ENCODE peak calls at places on chromosomes 3 and 15, in nine cellular contexts. O is renal cortical epithelial cell, E is IMR-90, D is cardiac septum, S is activated T-helper 1 cell treated with Interleukin-2 at 50 U/mL for 16 hours, Z is smooth muscle cell of the brain vasculature, G is NCI-H524, F is tibial nerve, M is occipital lobe. L is an unnamed sample.

GRCh38 chr3:84965141-84965540 is 6.4 kb downstream of the CADM2 start:
- DNase-seq in M (no peak), S (no peak), G (peak; percentile 54), Z (no peak), D (no peak), E (no peak), O (no peak), F (no peak), L (no peak)

GRCh38 chr3:58167431-58168351 is 43.1 kb downstream of the DNASE1L3 start:
- DNase-seq in D (no peak), M (peak; percentile 13), G (no peak), E (peak; percentile 65), S (peak; percentile 10), F (peak; percentile 52), O (no peak), Z (no peak), L (peak; percentile 91)

GRCh38 chr15:27774191-27774590 is 324.9 kb downstream of the OCA2 start:
- DNase-seq in G (no peak), M (no peak), E (no peak), S (no peak), Z (no peak), F (no peak), O (no peak), D (no peak), L (no peak)

GRCh38 chr3:87706176-87706575 is 352.6 kb downstream of the CGGBP1 start:
- DNase-seq in D (no peak), G (no peak), E (no peak), O (no peak), S (no peak), Z (no peak), F (no peak), M (no peak), L (no peak)

GRCh38 chr15:33894193-33894592 is 74.1 kb upstream of the CHRM5 start:
- DNase-seq in O (no peak), Z (no peak), E (no peak), F (no peak), G (no peak), S (no peak), D (no peak), M (no peak), L (no peak)

GRCh38 chr3:47410417-47410720 is 29.5 kb downstream of the PTPN23 start:
- DNase-seq in F (no peak), S (no peak), E (no peak), M (no peak), D (no peak), G (no peak), Z (no peak), O (no peak), L (no peak)

GRCh38 chr3:31305324-31305723 is 227.4 kb upstream of the STT3B start:
- DNase-seq in S (no peak), M (no peak), G (no peak), O (no peak), E (no peak), Z (no peak), F (no peak), D (no peak), L (no peak)

GRCh38 chr15:62935300-62936081 is 107.1 kb upstream of the TPM1 start:
- DNase-seq in S (no peak), F (no peak), Z (no peak), D (no peak), G (no peak), M (no peak), O (peak; percentile 59), E (no peak), L (no peak)

GRCh38 chr3:46860381-46861292 is 2.6 kb downstream of the MYL3 start:
- DNase-seq in S (no peak), G (peak; percentile 13), O (no peak), F (peak; percentile 13), M (no peak), D (peak; percentile 75), Z (no peak), E (no peak), L (peak; percentile 64)

GRCh38 chr3:154904328-154904727 is 175.8 kb upstream of the MME start:
- DNase-seq in Z (no peak), O (peak; percentile 41), F (no peak), S (no peak), D (no peak), E (peak; percentile 54), M (no peak), G (peak; percentile 15), L (no peak)

GRCh38 chr3:115074502-115074901 is 72.6 kb downstream of the ZBTB20 start:
- DNase-seq in M (no peak), E (peak; percentile 77), G (no peak), D (no peak), Z (no peak), O (peak; percentile 57), F (no peak), S (no peak), L (no peak)

GRCh38 chr15:74732846-74733245 is 7.5 kb upstream of the CYP1A1 start:
- DNase-seq in G (no peak), F (no peak), M (no peak), Z (no peak), S (no peak), D (no peak), O (no peak), E (no peak), L (no peak)

GRCh38 chr15:74604983-74605809 is 10.4 kb upstream of the CLK3 start:
- DNase-seq in F (no peak), E (no peak), D (no peak), S (no peak), G (no peak), M (no peak), Z (no peak), O (no peak), L (no peak)

GRCh38 chr15:99435761-99436346 is 129.9 kb upstream of the MEF2A start:
- DNase-seq in E (no peak), O (no peak), G (no peak), D (no peak), M (no peak), S (no peak), F (peak; percentile 7), Z (no peak), L (no peak)